ENCODE peak calls at places on chromosomes 2 and 18, in six cellular contexts. Q is adrenal gland, R is gastrocnemius medialis, F is AG10803, C is NB4, U is GM20000. V is an unnamed sample.

GRCh38 chr18:12659904-12660605 is 2.1 kb upstream of the SPIRE1 start:
- DNase-seq in Q (peak; percentile 85), R (no peak), F (peak; percentile 63), C (peak; percentile 64), U (peak; percentile 68), V (no peak)

GRCh38 chr2:20624884-20625485 is 25.9 kb downstream of the HS1BP3 start:
- DNase-seq in Q (peak; percentile 46), R (no peak), F (no peak), C (no peak), U (no peak), V (no peak)

GRCh38 chr2:102304268-102304667 is 7.1 kb upstream of the IL1RL1 start:
- DNase-seq in Q (no peak), R (no peak), F (peak; percentile 13), C (no peak), U (no peak), V (no peak)

GRCh38 chr2:158460632-158461297 is 4.0 kb downstream of the PKP4 start:
- DNase-seq in Q (no peak), R (no peak), F (peak; percentile 12), C (peak; percentile 12), U (no peak), V (no peak)

GRCh38 chr18:70463085-70463484 is 174.2 kb downstream of the SOCS6 start:
- DNase-seq in Q (no peak), R (no peak), F (no peak), C (no peak), U (no peak), V (no peak)

GRCh38 chr2:210686401-210686800 is 130.0 kb downstream of the CPS1 start:
- DNase-seq in Q (no peak), R (no peak), F (no peak), C (no peak), U (no peak), V (no peak)

GRCh38 chr2:142190805-142191204 is 60.0 kb upstream of the LRP1B start:
- DNase-seq in Q (no peak), R (no peak), F (peak; percentile 6), C (no peak), U (no peak), V (no peak)

GRCh38 chr18:23812566-23813440 is 123.5 kb downstream of the LAMA3 start:
- DNase-seq in Q (no peak), R (no peak), F (peak; percentile 17), C (peak; percentile 33), U (peak; percentile 33), V (peak; percentile 55)

GRCh38 chr2:9076210-9076609 is 72.7 kb upstream of the MBOAT2 start:
- DNase-seq in Q (no peak), R (no peak), F (no peak), C (no peak), U (no peak), V (no peak)

GRCh38 chr18:79872852-79873444 is 75.2 kb downstream of the KCNG2 start:
- DNase-seq in Q (peak; percentile 11), R (no peak), F (no peak), C (peak; percentile 28), U (no peak), V (no peak)

GRCh38 chr2:237815637-237816036 is 17.1 kb downstream of the RBM44 start:
- DNase-seq in Q (no peak), R (no peak), F (no peak), C (no peak), U (no peak), V (no peak)

GRCh38 chr2:149739171-149739879 is 151.8 kb upstream of the MMADHC start:
- DNase-seq in Q (no peak), R (no peak), F (no peak), C (no peak), U (no peak), V (no peak)

GRCh38 chr18:62751341-62751821 is 36.0 kb downstream of the PHLPP1 start:
- DNase-seq in Q (peak; percentile 59), R (no peak), F (peak; percentile 6), C (no peak), U (no peak), V (no peak)

GRCh38 chr2:80490964-80491363 is 186.4 kb upstream of the LRRTM1 start:
- DNase-seq in Q (no peak), R (no peak), F (no peak), C (no peak), U (no peak), V (no peak)

GRCh38 chr18:62897153-62897552 is 181.8 kb downstream of the PHLPP1 start:
- DNase-seq in Q (no peak), R (no peak), F (peak; percentile 33), C (no peak), U (no peak), V (no peak)

GRCh38 chr2:37389984-37390765 is 45.7 kb downstream of the QPCT start:
- DNase-seq in Q (no peak), R (no peak), F (peak; percentile 66), C (peak; percentile 86), U (peak; percentile 81), V (no peak)

GRCh38 chr18:30987479-30988241 is 54.9 kb downstream of the DSC3 start:
- DNase-seq in Q (no peak), R (no peak), F (no peak), C (peak; percentile 21), U (no peak), V (no peak)

GRCh38 chr2:74671479-74671878 is 17.4 kb downstream of the SEMA4F start:
- DNase-seq in Q (no peak), R (no peak), F (peak; percentile 58), C (no peak), U (no peak), V (no peak)

GRCh38 chr2:240232264-240232915 is 91.9 kb upstream of the OTOS start:
- DNase-seq in Q (peak; percentile 51), R (no peak), F (no peak), C (no peak), U (no peak), V (no peak)

GRCh38 chr18:63311481-63312409 is 7.8 kb downstream of the BCL2 start:
- DNase-seq in Q (no peak), R (no peak), F (no peak), C (no peak), U (peak; percentile 61), V (no peak)

GRCh38 chr18:21439453-21439852 is 161.1 kb downstream of the ESCO1 start:
- DNase-seq in Q (no peak), R (no peak), F (peak; percentile 99), C (no peak), U (no peak), V (no peak)

GRCh38 chr2:45141883-45142866 is 132.9 kb upstream of the SIX2 start:
- DNase-seq in Q (no peak), R (no peak), F (no peak), C (no peak), U (no peak), V (no peak)
- TF ChIP-seq CTCF in Q (no peak), R (no peak), F (no peak), C (no peak), U (no peak), V (no peak)

DNA sequence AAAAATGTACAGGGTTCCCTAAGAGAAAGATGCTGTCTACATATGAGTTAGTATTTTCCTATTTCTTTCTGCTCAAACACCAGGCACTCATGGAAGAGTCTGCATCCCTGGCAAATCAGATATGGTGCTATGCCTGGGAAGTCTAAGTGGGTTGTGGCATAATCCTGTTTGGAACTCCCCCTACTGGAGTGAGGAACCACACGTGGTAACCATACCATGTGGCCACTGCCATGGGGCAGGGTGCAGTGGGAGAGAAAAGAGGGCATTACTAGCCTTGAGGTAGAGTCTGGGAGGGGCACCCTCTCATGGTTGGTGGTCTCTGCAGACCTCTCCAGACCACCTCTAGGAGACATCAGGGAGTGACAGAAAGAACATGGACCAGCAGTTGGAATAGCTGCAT is 257.9 kb upstream of the ATP5MC3 start:
- DNase-seq in Q (no peak), R (no peak), F (no peak), C (no peak), U (no peak), V (no peak)
- TF ChIP-seq CTCF in Q (no peak), R (no peak), F (peak; percentile 2), C (peak; percentile 18), U (no peak), V (no peak)

GRCh38 chr2:86082768-86083167 is 22.9 kb downstream of the POLR1A start:
- DNase-seq in Q (no peak), R (no peak), F (no peak), C (no peak), U (no peak), V (no peak)
- TF ChIP-seq CTCF in Q (no peak), R (no peak), F (no peak), C (no peak), U (no peak), V (no peak)

GRCh38 chr2:169272035-169272434 is 90.3 kb downstream of the LRP2 start:
- DNase-seq in Q (no peak), R (no peak), F (no peak), C (no peak), U (no peak), V (no peak)

GRCh38 chr2:169280502-169280901 is 81.8 kb downstream of the LRP2 start:
- DNase-seq in Q (no peak), R (no peak), F (no peak), C (no peak), U (no peak), V (no peak)

DNA sequence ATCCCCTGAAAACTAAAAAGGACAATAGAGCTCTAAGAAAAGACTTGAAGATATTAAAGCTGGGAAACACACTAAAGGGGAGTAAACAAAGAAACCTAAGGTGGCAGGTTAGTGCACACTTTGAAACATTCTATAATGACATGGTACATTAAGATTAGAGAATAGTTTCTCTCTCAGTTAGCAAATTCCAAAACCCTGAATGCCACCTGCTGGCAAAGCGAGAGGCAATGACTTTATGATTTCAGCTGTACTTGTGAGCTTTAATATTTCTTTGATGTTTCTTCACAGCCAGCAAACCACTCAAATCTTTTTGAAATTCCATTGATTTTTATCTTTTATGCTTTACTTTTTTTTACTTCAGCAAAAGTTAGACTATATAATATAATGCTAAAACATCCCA is 86.3 kb downstream of the LRP2 start:
- DNase-seq in Q (no peak), R (no peak), F (no peak), C (peak; percentile 23), U (no peak), V (no peak)
- TF ChIP-seq CTCF in Q (no peak), R (no peak), F (no peak), C (peak; percentile 30), U (no peak), V (peak; percentile 26)

DNA sequence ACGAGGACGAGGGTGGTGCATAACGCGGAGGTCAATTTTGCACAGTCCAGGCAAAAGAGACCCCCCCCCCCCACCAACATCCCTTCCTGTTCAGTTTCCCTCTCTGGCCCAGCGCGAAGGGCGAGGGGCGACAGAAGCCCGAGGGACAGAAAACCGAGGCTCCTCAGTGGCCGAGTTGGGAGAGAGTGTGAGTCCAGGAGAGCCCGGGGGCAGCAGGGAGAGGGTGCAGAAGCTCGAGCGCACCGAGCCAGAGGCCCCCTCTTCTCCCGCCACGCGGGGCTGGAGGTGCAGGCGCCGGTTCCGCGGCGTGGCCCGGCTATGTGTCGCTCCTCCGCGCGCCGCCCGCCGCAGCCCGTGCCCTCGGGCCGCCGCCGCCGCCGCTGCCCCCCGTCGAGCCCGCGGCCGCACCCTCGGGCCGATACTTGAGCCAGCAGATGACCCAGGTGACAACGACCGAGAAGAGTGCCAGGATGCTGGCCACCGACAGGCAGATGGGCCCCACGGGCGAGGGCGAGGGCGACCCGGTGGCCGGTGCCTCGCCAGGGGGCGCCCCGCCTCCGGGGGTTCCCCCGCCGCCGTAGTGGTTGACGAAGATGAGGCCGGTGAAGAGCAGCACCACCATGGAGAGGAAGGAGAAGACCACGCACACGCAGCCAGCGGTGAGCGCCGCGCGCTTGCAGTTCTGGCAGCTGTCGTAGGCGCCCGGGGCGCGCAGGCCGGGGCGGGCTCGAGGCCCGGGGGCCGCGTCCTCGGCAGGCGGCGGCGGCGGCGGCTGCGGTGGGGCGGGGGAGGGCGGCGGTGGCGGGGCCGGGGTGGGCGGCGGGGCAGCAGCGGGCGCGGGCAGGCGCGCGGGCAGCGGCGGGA is 20.1 kb upstream of the PAX3 start:
- DNase-seq in Q (peak; percentile 69), R (no peak), F (no peak), C (peak; percentile 85), U (peak; percentile 89), V (no peak)
- TF ChIP-seq CTCF in Q (no peak), R (peak; percentile 20), F (peak; percentile 4), C (peak; percentile 39), U (peak; percentile 59), V (peak; percentile 43)